ENCODE peak calls at places on chromosomes 11 and 22, in nine cellular contexts. A is HTR-8/SVneo; R is stimulated activated effector memory CD8-positive, alpha-beta T cell treated with anti-CD3 and anti-CD28 coated beads, Interleukin-12 subunit alpha, Interleukin-12 subunit beta, amount 100 ng/mL, for 72 hours; I is stimulated activated CD4-positive, alpha-beta T cell treated with anti-CD3 and anti-CD28 coated beads, Interleukin-12 subunit alpha, Interleukin-12 subunit beta, amount 100 ng/mL, for 48 hours; B is progenitor cell of endocrine pancreas; G is naive thymus-derived CD8-positive, alpha-beta T cell; N is left ventricle myocardium superior; U is LoVo; J is T1000. Z is an unnamed sample.

GRCh38 chr11:78645226-78646202 is 70.8 kb upstream of the NARS2 start:
- DNase-seq in G (peak), U (peak), J (peak), B (peak), A (peak), R (peak), I (peak), N (peak), Z (peak)

GRCh38 chr11:27291302-27291889 is 71.6 kb downstream of the CCDC34 start:
- DNase-seq in U (no peak), I (no peak), G (no peak), A (no peak), B (no peak), R (no peak), N (no peak), J (no peak), Z (no peak)

GRCh38 chr11:126111458-126112116 is 48.9 kb upstream of the CDON start:
- DNase-seq in I (no peak), G (no peak), U (no peak), A (no peak), B (no peak), N (peak), J (no peak), R (no peak), Z (no peak)

GRCh38 chr22:50711446-50712340 is 26.3 kb upstream of the ACR start:
- DNase-seq in N (no peak), A (no peak), R (no peak), B (no peak), J (no peak), I (no peak), G (no peak), U (no peak), Z (no peak)

GRCh38 chr11:64144587-64145295 is 21.2 kb downstream of the MACROD1 start:
- DNase-seq in U (no peak), B (no peak), N (no peak), I (no peak), J (no peak), R (no peak), G (no peak), A (no peak), Z (no peak)

GRCh38 chr11:11841121-11841604 is 609 bp upstream of the USP47 start:
- DNase-seq in U (no peak), J (no peak), R (no peak), G (no peak), A (peak), N (no peak), I (no peak), B (peak), Z (no peak)

GRCh38 chr11:20162824-20163777 is 2.8 kb upstream of the DBX1 start:
- DNase-seq in R (no peak), U (no peak), I (no peak), N (peak), A (no peak), B (peak), J (no peak), G (no peak), Z (no peak)

GRCh38 chr22:39900306-39901227 is at the start of gene GRAP2:
- DNase-seq in B (no peak), G (peak), I (no peak), J (no peak), N (no peak), A (no peak), U (no peak), R (peak), Z (peak)

GRCh38 chr11:36362902-36363301 is 66.8 kb downstream of the PRR5L start:
- DNase-seq in A (peak), R (no peak), G (no peak), U (peak), B (no peak), J (no peak), I (no peak), N (no peak), Z (no peak)

GRCh38 chr11:130705670-130706421 is 210.4 kb downstream of the SNX19 start:
- DNase-seq in R (no peak), I (no peak), G (no peak), N (no peak), J (no peak), A (no peak), B (no peak), U (no peak), Z (no peak)

GRCh38 chr22:38837414-38837813 is 6.4 kb downstream of the NPTXR start:
- DNase-seq in G (no peak), B (no peak), N (no peak), J (no peak), I (no peak), A (no peak), R (no peak), U (no peak), Z (no peak)

GRCh38 chr11:72548481-72548880 is 114.2 kb upstream of the CLPB start:
- DNase-seq in U (no peak), N (no peak), B (no peak), J (no peak), G (no peak), A (peak), I (no peak), R (no peak), Z (no peak)

GRCh38 chr22:26462971-26463661 is 20.5 kb downstream of the HPS4 start:
- DNase-seq in A (no peak), R (no peak), U (no peak), J (no peak), N (no peak), I (no peak), G (no peak), B (no peak), Z (no peak)

GRCh38 chr11:61671527-61671926 is 8.7 kb upstream of the DAGLA start:
- DNase-seq in R (no peak), A (no peak), I (no peak), B (no peak), G (no peak), N (no peak), U (peak), J (no peak), Z (no peak)

GRCh38 chr11:45280449-45280848 is 5.7 kb downstream of the SYT13 start:
- DNase-seq in I (no peak), J (no peak), G (peak), A (no peak), R (no peak), N (no peak), U (no peak), B (no peak), Z (no peak)

GRCh38 chr11:122897606-122898210 is 15.1 kb downstream of the JHY start:
- DNase-seq in I (no peak), B (no peak), G (no peak), U (no peak), J (no peak), N (no peak), A (peak), R (no peak), Z (no peak)

GRCh38 chr11:14336507-14337503 is 22.2 kb downstream of the RRAS2 start:
- DNase-seq in I (no peak), G (no peak), U (peak), A (peak), J (no peak), B (no peak), N (no peak), R (no peak), Z (no peak)

GRCh38 chr22:40594924-40595323 is 41.6 kb downstream of the MRTFA start:
- DNase-seq in N (no peak), U (no peak), I (no peak), B (no peak), J (no peak), R (no peak), G (no peak), A (no peak), Z (no peak)

GRCh38 chr22:32518848-32519247 is 44.2 kb downstream of the FBXO7 start:
- DNase-seq in N (no peak), R (no peak), G (no peak), J (no peak), B (no peak), I (no peak), U (peak), A (no peak), Z (no peak)

GRCh38 chr11:111729441-111729840 is 36.7 kb downstream of the PPP2R1B start:
- DNase-seq in J (no peak), I (no peak), U (no peak), R (no peak), A (no peak), G (no peak), B (no peak), N (no peak), Z (no peak)

GRCh38 chr22:25564320-25564978 is at the start of gene GRK3:
- DNase-seq in N (peak), A (peak), G (peak), I (peak), J (no peak), B (peak), U (peak), R (peak), Z (peak)

GRCh38 chr11:66002648-66003225 is 434 bp downstream of the BANF1 start:
- DNase-seq in J (no peak), G (no peak), R (no peak), U (peak), N (no peak), B (no peak), A (peak), I (no peak), Z (peak)

GRCh38 chr22:44710474-44711235 is 8.7 kb downstream of the PRR5 start:
- DNase-seq in J (no peak), G (peak), B (no peak), A (no peak), R (peak), U (peak), N (no peak), I (no peak), Z (peak)

GRCh38 chr11:59144579-59145345 is 2.1 kb downstream of the FAM111A start:
- DNase-seq in N (peak), U (peak), B (peak), R (peak), I (peak), A (peak), J (no peak), G (peak), Z (peak)

Z was measured in CD8-positive, alpha-beta memory T cell.